ENCODE peak calls at places on chromosomes 16 and 17, in eight cellular contexts. W is lung; H is right atrium auricular region; L is stimulated activated CD8-positive, alpha-beta memory T cell treated with anti-CD3 and anti-CD28 coated beads, Interleukin-4, amount 100 ng/mL, for 1 hour; Y is skeletal muscle cell; V is activated CD4-positive, alpha-beta T cell treated with anti-CD3 and anti-CD28 coated beads, Interleukin-2, amount 50 U/mL, for 1 hour; Z is EH; A is lower leg skin. X is an unnamed sample.

GRCh38 chr17:76561799-76562268 is 22.0 kb downstream of the PRCD start:
- DNase-seq in A (no peak), L (no peak), W (no peak), Z (peak), V (no peak), H (no peak), Y (no peak), X (no peak)

GRCh38 chr17:45224671-45225050 is 3.0 kb downstream of the FMNL1 start:
- DNase-seq in Z (no peak), Y (no peak), L (no peak), V (no peak), W (no peak), H (no peak), A (no peak), X (peak)

GRCh38 chr16:74480150-74481029 is 59.1 kb upstream of the CLEC18B start:
- DNase-seq in Z (peak), W (peak), H (no peak), V (no peak), Y (no peak), L (no peak), A (peak), X (no peak)

GRCh38 chr17:49836111-49837030 is 11.5 kb downstream of the TAC4 start:
- DNase-seq in A (no peak), L (no peak), W (peak), Z (peak), Y (no peak), V (no peak), H (no peak), X (no peak)

GRCh38 chr17:68182016-68182315 is 65.9 kb upstream of the AMZ2 start:
- DNase-seq in Y (no peak), Z (no peak), W (no peak), L (no peak), A (no peak), H (no peak), V (no peak), X (no peak)

GRCh38 chr16:51762081-51762995 is 611.3 kb upstream of the SALL1 start:
- DNase-seq in Z (peak), Y (peak), V (peak), W (peak), A (peak), H (peak), L (peak), X (peak)

GRCh38 chr17:72985882-72986720 is 106.4 kb downstream of the SLC39A11 start:
- DNase-seq in H (peak), L (peak), W (peak), V (peak), Z (peak), Y (no peak), A (peak), X (peak)

GRCh38 chr17:44636562-44636961 is 19.7 kb upstream of the MEIOC start:
- DNase-seq in Z (peak), H (no peak), Y (peak), V (no peak), W (no peak), A (no peak), L (no peak), X (no peak)

GRCh38 chr17:55609737-55610201 is 98.5 kb upstream of the SMIM36 start:
- DNase-seq in W (no peak), A (no peak), H (no peak), Z (peak), V (no peak), Y (peak), L (no peak), X (peak)

GRCh38 chr16:75496546-75496945 is 1.3 kb upstream of the CHST6 start:
- DNase-seq in A (no peak), H (no peak), W (no peak), V (no peak), Z (no peak), Y (no peak), L (no peak), X (no peak)

GRCh38 chr16:3013491-3013951 is 798 bp downstream of the CLDN9 start:
- DNase-seq in Y (no peak), W (no peak), H (no peak), L (no peak), V (no peak), Z (no peak), A (no peak), X (no peak)

GRCh38 chr16:4654387-4654901 is 29.8 kb downstream of the MGRN1 start:
- DNase-seq in H (no peak), A (no peak), W (peak), Z (no peak), V (no peak), L (no peak), Y (no peak), X (no peak)

GRCh38 chr16:68450741-68451140 is 2.4 kb upstream of the SMPD3 start:
- DNase-seq in L (no peak), A (no peak), W (no peak), Y (no peak), Z (peak), H (no peak), V (no peak), X (no peak)

GRCh38 chr17:51869387-51869786 is 289.1 kb downstream of the CA10 start:
- DNase-seq in W (no peak), Y (no peak), Z (no peak), L (no peak), V (no peak), H (no peak), A (no peak), X (no peak)

GRCh38 chr16:60907645-60908044 is 1128.6 kb downstream of the CDH8 start:
- DNase-seq in W (no peak), Y (no peak), V (no peak), A (no peak), Z (no peak), H (no peak), L (no peak), X (no peak)

GRCh38 chr17:41019415-41019814 is 7.6 kb downstream of the KRTAP1-5 start:
- DNase-seq in V (no peak), H (no peak), Y (no peak), Z (no peak), L (no peak), W (no peak), A (no peak), X (no peak)

GRCh38 chr16:66006485-66006884 is 360.0 kb upstream of the CDH5 start:
- DNase-seq in W (no peak), H (no peak), Y (no peak), A (no peak), Z (no peak), V (no peak), L (no peak), X (no peak)

GRCh38 chr17:6306820-6307219 is 128.1 kb downstream of the AIPL1 start:
- DNase-seq in W (no peak), A (no peak), Y (no peak), Z (no peak), H (no peak), L (no peak), V (no peak), X (no peak)

GRCh38 chr16:1058216-1058615 is 14.3 kb upstream of the SSTR5 start:
- DNase-seq in Y (no peak), V (no peak), W (no peak), A (no peak), Z (no peak), H (no peak), L (no peak), X (no peak)

X was measured in heart left ventricle.